ENCODE peak calls at places on chromosomes 5 and 9, in eight cellular contexts. One of them, this sample, is unnamed.

GRCh38 chr9:92141144-92142129 is 26.2 kb upstream of the SPTLC1 start:
- DNase-seq in Ammon's horn: no peak
- DNase-seq in GM03348: peak; percentile 73
- DNase-seq in astrocyte of the cerebellum: no peak
- DNase-seq in SW 1271: no peak
- DNase-seq in suprapubic skin: no peak
- DNase-seq in NB4: no peak
- DNase-seq in thoracic aorta: no peak
- DNase-seq in this sample: no peak

GRCh38 chr9:130215341-130216119 is 43.3 kb downstream of the NCS1 start:
- DNase-seq in Ammon's horn: no peak
- DNase-seq in GM03348: no peak
- DNase-seq in astrocyte of the cerebellum: no peak
- DNase-seq in SW 1271: no peak
- DNase-seq in suprapubic skin: no peak
- DNase-seq in NB4: peak; percentile 91
- DNase-seq in thoracic aorta: no peak
- DNase-seq in this sample: no peak

GRCh38 chr9:107397076-107398049 is 92.2 kb downstream of the KLF4 start:
- DNase-seq in Ammon's horn: no peak
- DNase-seq in GM03348: no peak
- DNase-seq in astrocyte of the cerebellum: peak; percentile 49
- DNase-seq in SW 1271: no peak
- DNase-seq in suprapubic skin: no peak
- DNase-seq in NB4: peak; percentile 6
- DNase-seq in thoracic aorta: no peak
- DNase-seq in this sample: no peak

GRCh38 chr5:31864015-31864414 is 225.1 kb downstream of the PDZD2 start:
- DNase-seq in Ammon's horn: no peak
- DNase-seq in GM03348: no peak
- DNase-seq in astrocyte of the cerebellum: no peak
- DNase-seq in SW 1271: no peak
- DNase-seq in suprapubic skin: no peak
- DNase-seq in NB4: no peak
- DNase-seq in thoracic aorta: no peak
- DNase-seq in this sample: no peak

GRCh38 chr9:93085676-93086075 is 10.3 kb upstream of the CARD19 start:
- DNase-seq in Ammon's horn: no peak
- DNase-seq in GM03348: no peak
- DNase-seq in astrocyte of the cerebellum: no peak
- DNase-seq in SW 1271: no peak
- DNase-seq in suprapubic skin: peak; percentile 34
- DNase-seq in NB4: no peak
- DNase-seq in thoracic aorta: no peak
- DNase-seq in this sample: no peak

GRCh38 chr5:96226941-96227552 is 206.0 kb downstream of the PCSK1 start:
- DNase-seq in Ammon's horn: peak; percentile 51
- DNase-seq in GM03348: peak; percentile 78
- DNase-seq in astrocyte of the cerebellum: peak; percentile 92
- DNase-seq in SW 1271: no peak
- DNase-seq in suprapubic skin: no peak
- DNase-seq in NB4: no peak
- DNase-seq in thoracic aorta: no peak
- DNase-seq in this sample: peak; percentile 50

GRCh38 chr9:26656003-26656940 is 236.3 kb downstream of the CAAP1 start:
- DNase-seq in Ammon's horn: peak; percentile 69
- DNase-seq in GM03348: peak; percentile 74
- DNase-seq in astrocyte of the cerebellum: no peak
- DNase-seq in SW 1271: no peak
- DNase-seq in suprapubic skin: no peak
- DNase-seq in NB4: peak; percentile 2
- DNase-seq in thoracic aorta: no peak
- DNase-seq in this sample: no peak

GRCh38 chr9:96478829-96479371 is 28.9 kb downstream of the HABP4 start:
- DNase-seq in Ammon's horn: no peak
- DNase-seq in GM03348: peak; percentile 41
- DNase-seq in astrocyte of the cerebellum: no peak
- DNase-seq in SW 1271: no peak
- DNase-seq in suprapubic skin: no peak
- DNase-seq in NB4: no peak
- DNase-seq in thoracic aorta: no peak
- DNase-seq in this sample: no peak

GRCh38 chr9:120481248-120481647 is 98.7 kb downstream of the CDK5RAP2 start:
- DNase-seq in Ammon's horn: no peak
- DNase-seq in GM03348: no peak
- DNase-seq in astrocyte of the cerebellum: no peak
- DNase-seq in SW 1271: no peak
- DNase-seq in suprapubic skin: no peak
- DNase-seq in NB4: no peak
- DNase-seq in thoracic aorta: no peak
- DNase-seq in this sample: no peak

GRCh38 chr5:147748590-147748989 is 33.9 kb downstream of the JAKMIP2 start:
- DNase-seq in Ammon's horn: no peak
- DNase-seq in GM03348: no peak
- DNase-seq in astrocyte of the cerebellum: no peak
- DNase-seq in SW 1271: no peak
- DNase-seq in suprapubic skin: no peak
- DNase-seq in NB4: no peak
- DNase-seq in thoracic aorta: no peak
- DNase-seq in this sample: no peak

GRCh38 chr9:38018964-38019602 is 49.9 kb downstream of the SHB start:
- DNase-seq in Ammon's horn: peak; percentile 71
- DNase-seq in GM03348: peak; percentile 74
- DNase-seq in astrocyte of the cerebellum: peak; percentile 70
- DNase-seq in SW 1271: peak; percentile 29
- DNase-seq in suprapubic skin: no peak
- DNase-seq in NB4: peak; percentile 46
- DNase-seq in thoracic aorta: no peak
- DNase-seq in this sample: peak; percentile 49

GRCh38 chr5:138903113-138903789 is 28.1 kb upstream of the LRRTM2 start:
- DNase-seq in Ammon's horn: no peak
- DNase-seq in GM03348: peak; percentile 24
- DNase-seq in astrocyte of the cerebellum: peak; percentile 19
- DNase-seq in SW 1271: peak; percentile 59
- DNase-seq in suprapubic skin: no peak
- DNase-seq in NB4: no peak
- DNase-seq in thoracic aorta: no peak
- DNase-seq in this sample: no peak

GRCh38 chr5:83095973-83096539 is 18.7 kb downstream of the XRCC4 start:
- DNase-seq in Ammon's horn: peak; percentile 5
- DNase-seq in GM03348: peak; percentile 85
- DNase-seq in astrocyte of the cerebellum: peak; percentile 35
- DNase-seq in SW 1271: peak; percentile 78
- DNase-seq in suprapubic skin: no peak
- DNase-seq in NB4: no peak
- DNase-seq in thoracic aorta: no peak
- DNase-seq in this sample: peak; percentile 24

GRCh38 chr5:141758316-141758965 is 76.4 kb upstream of the ARAP3 start:
- DNase-seq in Ammon's horn: no peak
- DNase-seq in GM03348: no peak
- DNase-seq in astrocyte of the cerebellum: no peak
- DNase-seq in SW 1271: no peak
- DNase-seq in suprapubic skin: no peak
- DNase-seq in NB4: no peak
- DNase-seq in thoracic aorta: no peak
- DNase-seq in this sample: no peak

GRCh38 chr5:116572375-116573278 is 2.0 kb downstream of the SEMA6A start:
- DNase-seq in Ammon's horn: peak; percentile 64
- DNase-seq in GM03348: peak; percentile 12
- DNase-seq in astrocyte of the cerebellum: no peak
- DNase-seq in SW 1271: no peak
- DNase-seq in suprapubic skin: peak; percentile 84
- DNase-seq in NB4: no peak
- DNase-seq in thoracic aorta: no peak
- DNase-seq in this sample: no peak

GRCh38 chr9:36063804-36064447 is 27.2 kb downstream of the RECK start:
- DNase-seq in Ammon's horn: no peak
- DNase-seq in GM03348: peak; percentile 21
- DNase-seq in astrocyte of the cerebellum: no peak
- DNase-seq in SW 1271: no peak
- DNase-seq in suprapubic skin: no peak
- DNase-seq in NB4: no peak
- DNase-seq in thoracic aorta: no peak
- DNase-seq in this sample: no peak

GRCh38 chr5:79802995-79803394 is 113.4 kb downstream of the CMYA5 start:
- DNase-seq in Ammon's horn: no peak
- DNase-seq in GM03348: no peak
- DNase-seq in astrocyte of the cerebellum: no peak
- DNase-seq in SW 1271: no peak
- DNase-seq in suprapubic skin: no peak
- DNase-seq in NB4: no peak
- DNase-seq in thoracic aorta: no peak
- DNase-seq in this sample: no peak

GRCh38 chr9:26292943-26293342 is 599.7 kb downstream of the CAAP1 start:
- DNase-seq in Ammon's horn: no peak
- DNase-seq in GM03348: peak; percentile 37
- DNase-seq in astrocyte of the cerebellum: peak; percentile 38
- DNase-seq in SW 1271: no peak
- DNase-seq in suprapubic skin: no peak
- DNase-seq in NB4: no peak
- DNase-seq in thoracic aorta: no peak
- DNase-seq in this sample: peak; percentile 2

GRCh38 chr9:2691626-2692025 is 25.7 kb upstream of the KCNV2 start:
- DNase-seq in Ammon's horn: no peak
- DNase-seq in GM03348: no peak
- DNase-seq in astrocyte of the cerebellum: no peak
- DNase-seq in SW 1271: no peak
- DNase-seq in suprapubic skin: no peak
- DNase-seq in NB4: no peak
- DNase-seq in thoracic aorta: no peak
- DNase-seq in this sample: no peak

GRCh38 chr9:96038271-96038670 is 162.8 kb downstream of the ERCC6L2 start:
- DNase-seq in Ammon's horn: no peak
- DNase-seq in GM03348: no peak
- DNase-seq in astrocyte of the cerebellum: no peak
- DNase-seq in SW 1271: no peak
- DNase-seq in suprapubic skin: no peak
- DNase-seq in NB4: no peak
- DNase-seq in thoracic aorta: no peak
- DNase-seq in this sample: no peak

GRCh38 chr5:116494784-116495480 is 79.7 kb downstream of the SEMA6A start:
- DNase-seq in Ammon's horn: no peak
- DNase-seq in GM03348: no peak
- DNase-seq in astrocyte of the cerebellum: peak; percentile 53
- DNase-seq in SW 1271: no peak
- DNase-seq in suprapubic skin: no peak
- DNase-seq in NB4: peak; percentile 2
- DNase-seq in thoracic aorta: no peak
- DNase-seq in this sample: no peak

GRCh38 chr9:706073-706472 is 135.4 kb upstream of the DMRT1 start:
- DNase-seq in Ammon's horn: no peak
- DNase-seq in GM03348: no peak
- DNase-seq in astrocyte of the cerebellum: no peak
- DNase-seq in SW 1271: no peak
- DNase-seq in suprapubic skin: no peak
- DNase-seq in NB4: peak; percentile 46
- DNase-seq in thoracic aorta: no peak
- DNase-seq in this sample: no peak

GRCh38 chr5:82349651-82350050 is 71.5 kb upstream of the RPS23 start:
- DNase-seq in Ammon's horn: no peak
- DNase-seq in GM03348: no peak
- DNase-seq in astrocyte of the cerebellum: no peak
- DNase-seq in SW 1271: no peak
- DNase-seq in suprapubic skin: no peak
- DNase-seq in NB4: peak; percentile 49
- DNase-seq in thoracic aorta: peak; percentile 17
- DNase-seq in this sample: no peak

GRCh38 chr5:177500685-177501522 is 3.5 kb upstream of the PDLIM7 start:
- DNase-seq in Ammon's horn: peak; percentile 91
- DNase-seq in GM03348: peak; percentile 89
- DNase-seq in astrocyte of the cerebellum: peak; percentile 67
- DNase-seq in SW 1271: peak; percentile 47
- DNase-seq in suprapubic skin: peak; percentile 94
- DNase-seq in NB4: peak; percentile 88
- DNase-seq in thoracic aorta: peak; percentile 79
- DNase-seq in this sample: peak; percentile 74

GRCh38 chr9:133355881-133356357 is 368 bp downstream of the SURF1 start:
- DNase-seq in Ammon's horn: no peak
- DNase-seq in GM03348: no peak
- DNase-seq in astrocyte of the cerebellum: no peak
- DNase-seq in SW 1271: no peak
- DNase-seq in suprapubic skin: no peak
- DNase-seq in NB4: peak; percentile 47
- DNase-seq in thoracic aorta: no peak
- DNase-seq in this sample: no peak

GRCh38 chr9:33867747-33868429 is 50.9 kb downstream of the UBE2R2 start:
- DNase-seq in Ammon's horn: peak; percentile 12
- DNase-seq in GM03348: peak; percentile 53
- DNase-seq in astrocyte of the cerebellum: no peak
- DNase-seq in SW 1271: no peak
- DNase-seq in suprapubic skin: peak; percentile 83
- DNase-seq in NB4: no peak
- DNase-seq in thoracic aorta: no peak
- DNase-seq in this sample: no peak

GRCh38 chr5:40507095-40507494 is 172.6 kb upstream of the PTGER4 start:
- DNase-seq in Ammon's horn: no peak
- DNase-seq in GM03348: no peak
- DNase-seq in astrocyte of the cerebellum: no peak
- DNase-seq in SW 1271: no peak
- DNase-seq in suprapubic skin: no peak
- DNase-seq in NB4: no peak
- DNase-seq in thoracic aorta: no peak
- DNase-seq in this sample: no peak

GRCh38 chr5:151157426-151158286 is at the start of gene ANXA6:
- DNase-seq in Ammon's horn: peak; percentile 91
- DNase-seq in GM03348: peak; percentile 98
- DNase-seq in astrocyte of the cerebellum: no peak
- DNase-seq in SW 1271: peak; percentile 60
- DNase-seq in suprapubic skin: peak; percentile 94
- DNase-seq in NB4: peak; percentile 86
- DNase-seq in thoracic aorta: peak; percentile 31
- DNase-seq in this sample: no peak

GRCh38 chr5:39209924-39210323 is 9.4 kb downstream of the FYB1 start:
- DNase-seq in Ammon's horn: no peak
- DNase-seq in GM03348: no peak
- DNase-seq in astrocyte of the cerebellum: no peak
- DNase-seq in SW 1271: no peak
- DNase-seq in suprapubic skin: no peak
- DNase-seq in NB4: peak; percentile 68
- DNase-seq in thoracic aorta: no peak
- DNase-seq in this sample: no peak

GRCh38 chr9:91960367-91960766 is 10.3 kb upstream of the ROR2 start:
- DNase-seq in Ammon's horn: no peak
- DNase-seq in GM03348: no peak
- DNase-seq in astrocyte of the cerebellum: no peak
- DNase-seq in SW 1271: no peak
- DNase-seq in suprapubic skin: no peak
- DNase-seq in NB4: no peak
- DNase-seq in thoracic aorta: no peak
- DNase-seq in this sample: no peak

GRCh38 chr5:111603446-111603827 is 91.1 kb upstream of the STARD4 start:
- DNase-seq in Ammon's horn: no peak
- DNase-seq in GM03348: no peak
- DNase-seq in astrocyte of the cerebellum: peak; percentile 77
- DNase-seq in SW 1271: no peak
- DNase-seq in suprapubic skin: no peak
- DNase-seq in NB4: no peak
- DNase-seq in thoracic aorta: no peak
- DNase-seq in this sample: no peak

GRCh38 chr5:31921852-31922305 is 252.2 kb downstream of the GOLPH3 start:
- DNase-seq in Ammon's horn: no peak
- DNase-seq in GM03348: peak; percentile 35
- DNase-seq in astrocyte of the cerebellum: peak; percentile 98
- DNase-seq in SW 1271: no peak
- DNase-seq in suprapubic skin: peak; percentile 49
- DNase-seq in NB4: no peak
- DNase-seq in thoracic aorta: no peak
- DNase-seq in this sample: no peak

GRCh38 chr5:161676109-161676508 is 9.4 kb upstream of the GABRA6 start:
- DNase-seq in Ammon's horn: no peak
- DNase-seq in GM03348: no peak
- DNase-seq in astrocyte of the cerebellum: no peak
- DNase-seq in SW 1271: no peak
- DNase-seq in suprapubic skin: no peak
- DNase-seq in NB4: peak; percentile 12
- DNase-seq in thoracic aorta: no peak
- DNase-seq in this sample: no peak

GRCh38 chr9:77291714-77292113 is 114.4 kb downstream of the VPS13A start:
- DNase-seq in Ammon's horn: no peak
- DNase-seq in GM03348: peak; percentile 42
- DNase-seq in astrocyte of the cerebellum: no peak
- DNase-seq in SW 1271: no peak
- DNase-seq in suprapubic skin: no peak
- DNase-seq in NB4: peak; percentile 25
- DNase-seq in thoracic aorta: no peak
- DNase-seq in this sample: no peak